ENCODE peak calls at places on chromosomes 6 and 20, in four cellular contexts. One of them, this sample, is unnamed.

GRCh38 chr20:46051556-46052323 is 22.7 kb downstream of the SLC12A5 start:
- DNase-seq in IMR-90: peak; percentile 15
- DNase-seq in trophoblast cell: no peak
- DNase-seq in neuronal stem cell: no peak
- DNase-seq in this sample: no peak

GRCh38 chr6:340991-341827 is 48.9 kb downstream of the DUSP22 start:
- DNase-seq in IMR-90: no peak
- DNase-seq in trophoblast cell: peak; percentile 45
- DNase-seq in neuronal stem cell: no peak
- DNase-seq in this sample: no peak

GRCh38 chr6:83511901-83512681 is at the start of gene PRSS35:
- DNase-seq in IMR-90: peak; percentile 48
- DNase-seq in trophoblast cell: peak; percentile 42
- DNase-seq in neuronal stem cell: peak; percentile 77
- DNase-seq in this sample: peak; percentile 69

GRCh38 chr20:61387204-61387958 is 135.3 kb downstream of the CDH4 start:
- DNase-seq in IMR-90: peak; percentile 41
- DNase-seq in trophoblast cell: no peak
- DNase-seq in neuronal stem cell: no peak
- DNase-seq in this sample: peak; percentile 58

GRCh38 chr6:81996414-81996813 is 243.9 kb upstream of the TENT5A start:
- DNase-seq in IMR-90: peak; percentile 85
- DNase-seq in trophoblast cell: peak; percentile 68
- DNase-seq in neuronal stem cell: no peak
- DNase-seq in this sample: peak; percentile 68

GRCh38 chr6:153088796-153089195 is 42.3 kb downstream of the RGS17 start:
- DNase-seq in IMR-90: peak; percentile 18
- DNase-seq in trophoblast cell: no peak
- DNase-seq in neuronal stem cell: no peak
- DNase-seq in this sample: no peak

GRCh38 chr6:152087701-152088100 is 280.2 kb downstream of the ESR1 start:
- DNase-seq in IMR-90: no peak
- DNase-seq in trophoblast cell: no peak
- DNase-seq in neuronal stem cell: no peak
- DNase-seq in this sample: no peak

GRCh38 chr6:25404693-25405169 is 125.6 kb downstream of the CARMIL1 start:
- DNase-seq in IMR-90: no peak
- DNase-seq in trophoblast cell: no peak
- DNase-seq in neuronal stem cell: no peak
- DNase-seq in this sample: no peak

GRCh38 chr20:103456-103855 is 16.0 kb downstream of the DEFB125 start:
- DNase-seq in IMR-90: no peak
- DNase-seq in trophoblast cell: no peak
- DNase-seq in neuronal stem cell: no peak
- DNase-seq in this sample: no peak

GRCh38 chr6:22466665-22467064 is 102.7 kb upstream of the HDGFL1 start:
- DNase-seq in IMR-90: no peak
- DNase-seq in trophoblast cell: no peak
- DNase-seq in neuronal stem cell: peak; percentile 23
- DNase-seq in this sample: no peak

GRCh38 chr20:58721951-58722371 is 29.4 kb downstream of the NPEPL1 start:
- DNase-seq in IMR-90: no peak
- DNase-seq in trophoblast cell: peak; percentile 13
- DNase-seq in neuronal stem cell: no peak
- DNase-seq in this sample: no peak

GRCh38 chr6:27019651-27020552 is 227.6 kb upstream of the PRSS16 start:
- DNase-seq in IMR-90: peak; percentile 93
- DNase-seq in trophoblast cell: peak; percentile 91
- DNase-seq in neuronal stem cell: peak; percentile 82
- DNase-seq in this sample: peak; percentile 92

DNA sequence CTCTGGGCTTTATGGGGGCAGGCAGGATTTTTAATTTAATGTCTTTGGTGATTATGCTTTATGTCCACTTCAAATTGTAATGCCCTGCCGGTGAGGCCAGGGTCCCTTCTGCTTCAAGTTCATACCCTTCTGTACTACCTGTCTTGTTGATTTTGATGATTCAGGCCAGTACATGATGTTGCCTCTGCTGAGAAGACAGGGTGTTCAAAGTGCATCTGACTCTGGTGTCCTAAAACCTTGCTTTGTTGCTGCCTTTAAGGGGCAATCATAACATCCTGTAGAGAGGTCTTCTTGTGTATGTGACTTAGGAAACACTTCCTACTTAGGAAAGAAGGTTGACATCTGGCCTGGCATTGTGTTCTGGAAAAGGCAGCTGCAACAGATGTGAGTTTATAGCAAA is 113.2 kb downstream of the TMEM170B start:
- DNase-seq in IMR-90: no peak
- DNase-seq in trophoblast cell: no peak
- DNase-seq in neuronal stem cell: no peak
- DNase-seq in this sample: peak; percentile 36
- H4K8ac ChIP-seq in IMR-90: peak overlapping the region; percentile 80
- H4K8ac ChIP-seq in trophoblast cell: peak overlapping the region; percentile 30
- H4K8ac ChIP-seq in neuronal stem cell: no peak overlapping the region
- H4K8ac ChIP-seq in this sample: peak overlapping the region; percentile 93

GRCh38 chr6:147166360-147166944 is 37.8 kb upstream of the STXBP5 start:
- DNase-seq in IMR-90: peak; percentile 18
- DNase-seq in trophoblast cell: peak; percentile 28
- DNase-seq in neuronal stem cell: no peak
- DNase-seq in this sample: peak; percentile 30
- H2AFZ ChIP-seq in IMR-90: peak overlapping the region; percentile 83
- H2AFZ ChIP-seq in trophoblast cell: no peak overlapping the region
- H2AFZ ChIP-seq in neuronal stem cell: peak overlapping the region; percentile 35
- H2AFZ ChIP-seq in this sample: peak overlapping the region; percentile 46

GRCh38 chr6:125097186-125097585 is 56.4 kb upstream of the TPD52L1 start:
- DNase-seq in IMR-90: no peak
- DNase-seq in trophoblast cell: no peak
- DNase-seq in neuronal stem cell: no peak
- DNase-seq in this sample: no peak

GRCh38 chr6:125101128-125101527 is 52.4 kb upstream of the TPD52L1 start:
- DNase-seq in IMR-90: no peak
- DNase-seq in trophoblast cell: no peak
- DNase-seq in neuronal stem cell: no peak
- DNase-seq in this sample: no peak

GRCh38 chr6:125098253-125098652 is 55.3 kb upstream of the TPD52L1 start:
- DNase-seq in IMR-90: no peak
- DNase-seq in trophoblast cell: no peak
- DNase-seq in neuronal stem cell: no peak
- DNase-seq in this sample: no peak

GRCh38 chr6:125100018-125100652 is 53.4 kb upstream of the TPD52L1 start:
- DNase-seq in IMR-90: no peak
- DNase-seq in trophoblast cell: peak; percentile 64
- DNase-seq in neuronal stem cell: no peak
- DNase-seq in this sample: no peak

GRCh38 chr6:125099211-125100017 is 54.2 kb upstream of the TPD52L1 start:
- DNase-seq in IMR-90: peak; percentile 50
- DNase-seq in trophoblast cell: peak; percentile 64
- DNase-seq in neuronal stem cell: peak; percentile 48
- DNase-seq in this sample: peak; percentile 70
- H4K8ac ChIP-seq in IMR-90: peak overlapping the region; percentile 92
- H4K8ac ChIP-seq in trophoblast cell: peak overlapping the region; percentile 30
- H4K8ac ChIP-seq in neuronal stem cell: no peak overlapping the region
- H4K8ac ChIP-seq in this sample: peak overlapping the region; percentile 99

GRCh38 chr6:73675466-73676098 is 20.4 kb upstream of the CD109 start:
- DNase-seq in IMR-90: peak; percentile 81
- DNase-seq in trophoblast cell: peak; percentile 97
- DNase-seq in neuronal stem cell: peak; percentile 75
- DNase-seq in this sample: peak; percentile 83

GRCh38 chr6:73679009-73679408 is 17.0 kb upstream of the CD109 start:
- DNase-seq in IMR-90: no peak
- DNase-seq in trophoblast cell: no peak
- DNase-seq in neuronal stem cell: no peak
- DNase-seq in this sample: no peak

GRCh38 chr6:73680289-73680688 is 15.7 kb upstream of the CD109 start:
- DNase-seq in IMR-90: no peak
- DNase-seq in trophoblast cell: no peak
- DNase-seq in neuronal stem cell: no peak
- DNase-seq in this sample: no peak
- H2AFZ ChIP-seq in IMR-90: peak overlapping the region; percentile 63
- H2AFZ ChIP-seq in trophoblast cell: no peak overlapping the region
- H2AFZ ChIP-seq in neuronal stem cell: no peak overlapping the region
- H2AFZ ChIP-seq in this sample: no peak overlapping the region

GRCh38 chr6:96007663-96008062 is 8.1 kb upstream of the FUT9 start:
- DNase-seq in IMR-90: no peak
- DNase-seq in trophoblast cell: no peak
- DNase-seq in neuronal stem cell: no peak
- DNase-seq in this sample: no peak
- H4K8ac ChIP-seq in IMR-90: no peak overlapping the region
- H4K8ac ChIP-seq in trophoblast cell: no peak overlapping the region
- H4K8ac ChIP-seq in neuronal stem cell: no peak overlapping the region
- H4K8ac ChIP-seq in this sample: no peak overlapping the region

GRCh38 chr6:44307217-44307616 is 5.9 kb downstream of the AARS2 start:
- DNase-seq in IMR-90: no peak
- DNase-seq in trophoblast cell: no peak
- DNase-seq in neuronal stem cell: no peak
- DNase-seq in this sample: no peak
- H2AFZ ChIP-seq in IMR-90: no peak overlapping the region
- H2AFZ ChIP-seq in trophoblast cell: no peak overlapping the region
- H2AFZ ChIP-seq in neuronal stem cell: no peak overlapping the region
- H2AFZ ChIP-seq in this sample: no peak overlapping the region

GRCh38 chr20:57392512-57393271 is 1.5 kb downstream of the RBM38 start:
- DNase-seq in IMR-90: no peak
- DNase-seq in trophoblast cell: no peak
- DNase-seq in neuronal stem cell: no peak
- DNase-seq in this sample: no peak
- H4K8ac ChIP-seq in IMR-90: no peak overlapping the region
- H4K8ac ChIP-seq in trophoblast cell: no peak overlapping the region
- H4K8ac ChIP-seq in neuronal stem cell: no peak overlapping the region
- H4K8ac ChIP-seq in this sample: no peak overlapping the region

DNA sequence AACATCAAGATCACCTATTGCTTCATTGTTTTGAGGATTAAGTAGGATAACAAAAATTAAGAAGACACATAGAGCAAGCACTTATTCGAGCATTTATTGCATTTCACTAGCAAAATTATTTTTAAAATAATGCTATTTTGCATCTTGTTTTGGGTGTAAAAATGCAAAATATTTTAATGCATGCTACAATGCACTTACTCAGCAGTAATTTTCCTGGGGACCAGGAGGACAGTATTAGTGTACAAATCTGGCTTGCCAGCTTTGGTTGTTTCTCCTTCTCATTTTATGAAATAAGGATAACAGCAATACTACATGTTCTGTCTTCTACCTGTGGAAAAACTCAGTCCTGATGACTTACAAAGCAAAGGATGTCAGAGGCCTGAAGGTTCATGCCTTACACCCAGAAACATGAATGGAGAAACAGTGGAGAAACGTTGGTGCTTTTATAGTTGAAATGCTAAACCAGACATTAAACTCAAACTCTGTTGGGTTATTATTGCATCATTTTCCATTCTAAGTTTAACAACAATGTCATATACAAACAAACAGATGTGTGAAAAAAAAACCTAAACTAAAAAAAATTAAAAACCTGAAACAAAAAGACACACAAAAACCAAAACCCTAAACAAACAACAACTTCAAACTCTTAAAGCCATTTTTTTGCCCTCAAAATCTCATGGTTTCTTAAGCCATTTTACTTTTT is 50.2 kb upstream of the ATXN1 start:
- DNase-seq in IMR-90: no peak
- DNase-seq in trophoblast cell: no peak
- DNase-seq in neuronal stem cell: no peak
- DNase-seq in this sample: no peak
- H2AFZ ChIP-seq in IMR-90: no peak overlapping the region
- H2AFZ ChIP-seq in trophoblast cell: no peak overlapping the region
- H2AFZ ChIP-seq in neuronal stem cell: no peak overlapping the region
- H2AFZ ChIP-seq in this sample: no peak overlapping the region

GRCh38 chr20:63749597-63750508 is 10.3 kb downstream of the SLC2A4RG start:
- DNase-seq in IMR-90: no peak
- DNase-seq in trophoblast cell: no peak
- DNase-seq in neuronal stem cell: no peak
- DNase-seq in this sample: no peak

GRCh38 chr20:63751471-63752271 is 12.1 kb downstream of the SLC2A4RG start:
- DNase-seq in IMR-90: no peak
- DNase-seq in trophoblast cell: no peak
- DNase-seq in neuronal stem cell: no peak
- DNase-seq in this sample: no peak

GRCh38 chr20:63748356-63749270 is 9.0 kb downstream of the SLC2A4RG start:
- DNase-seq in IMR-90: no peak
- DNase-seq in trophoblast cell: no peak
- DNase-seq in neuronal stem cell: no peak
- DNase-seq in this sample: no peak

GRCh38 chr20:63752411-63753101 is 13.0 kb downstream of the SLC2A4RG start:
- DNase-seq in IMR-90: no peak
- DNase-seq in trophoblast cell: no peak
- DNase-seq in neuronal stem cell: no peak
- DNase-seq in this sample: no peak

GRCh38 chr20:63750807-63751470 is 11.4 kb downstream of the SLC2A4RG start:
- DNase-seq in IMR-90: no peak
- DNase-seq in trophoblast cell: no peak
- DNase-seq in neuronal stem cell: no peak
- DNase-seq in this sample: no peak
- H4K8ac ChIP-seq in IMR-90: no peak overlapping the region
- H4K8ac ChIP-seq in trophoblast cell: no peak overlapping the region
- H4K8ac ChIP-seq in neuronal stem cell: no peak overlapping the region
- H4K8ac ChIP-seq in this sample: no peak overlapping the region